ENCODE peak calls at places on chromosome 6, in ten cellular contexts. X is amniotic stem cell; A is HepG2; I is AG10803; J is fibroblast of pulmonary artery; D is mammary epithelial cell; W is NT2/D1; R is activated CD8-positive, alpha-beta memory T cell treated with anti-CD3 and anti-CD28 coated beads for 48 hours; C is heart left ventricle; B is Kasumi-1. Y is an unnamed sample.

GRCh38 chr6:5671162-5671561 is 335.6 kb downstream of the NRN1 start:
- DNase-seq in X (no peak), A (peak), I (peak), J (peak), D (peak), W (no peak), R (no peak), C (peak), B (peak), Y (no peak)

GRCh38 chr6:89589297-89590074 is 49.1 kb downstream of the LYRM2 start:
- DNase-seq in X (no peak), A (no peak), I (no peak), J (no peak), D (no peak), W (no peak), R (no peak), C (no peak), B (no peak), Y (no peak)

GRCh38 chr6:148981515-148981914 is 234.7 kb downstream of the UST start:
- DNase-seq in X (no peak), A (no peak), I (no peak), J (no peak), D (no peak), W (no peak), R (no peak), C (no peak), B (no peak), Y (no peak)

GRCh38 chr6:111032493-111033140 is 50.8 kb downstream of the RPF2 start:
- DNase-seq in X (no peak), A (no peak), I (no peak), J (peak), D (no peak), W (no peak), R (no peak), C (peak), B (no peak), Y (no peak)

GRCh38 chr6:28001351-28001750 is 44.3 kb downstream of the OR2B6 start:
- DNase-seq in X (no peak), A (no peak), I (no peak), J (no peak), D (no peak), W (no peak), R (no peak), C (no peak), B (no peak), Y (no peak)

GRCh38 chr6:106972500-106972899 is 2.0 kb downstream of the CD24 start:
- DNase-seq in X (no peak), A (no peak), I (no peak), J (no peak), D (peak), W (no peak), R (no peak), C (no peak), B (no peak), Y (no peak)

GRCh38 chr6:31700716-31701401 is 2.3 kb downstream of the ABHD16A start:
- DNase-seq in X (no peak), A (no peak), I (no peak), J (no peak), D (no peak), W (no peak), R (no peak), C (no peak), B (no peak), Y (no peak)

GRCh38 chr6:106757722-106758467 is 128.5 kb downstream of the QRSL1 start:
- DNase-seq in X (no peak), A (no peak), I (no peak), J (no peak), D (no peak), W (no peak), R (no peak), C (no peak), B (no peak), Y (no peak)

GRCh38 chr6:158703121-158703839 is 53.4 kb downstream of the SYTL3 start:
- DNase-seq in X (no peak), A (no peak), I (no peak), J (no peak), D (no peak), W (no peak), R (no peak), C (peak), B (no peak), Y (no peak)

GRCh38 chr6:7566617-7567173 is 23.3 kb upstream of the SNRNP48 start:
- DNase-seq in X (no peak), A (no peak), I (no peak), J (no peak), D (no peak), W (no peak), R (no peak), C (no peak), B (no peak), Y (no peak)

Y was measured in brain pericyte.